ENCODE peak calls at places on chromosome 12, in eight cellular contexts. C, H, K, F, Y, M, I and D are unnamed samples.
A peak's percentile ranks its signal among the peaks of the same experiment; 100 is the strongest.

GRCh38 chr12:121980892-121981272 is 40.8 kb upstream of the BCL7A start:
- DNase-seq in F (no peak), C (no peak), I (no peak), Y (no peak), K (no peak), H (no peak), M (no peak), D (no peak)

GRCh38 chr12:53277981-53278380 is 9.9 kb downstream of the ESPL1 start:
- DNase-seq in I (no peak), M (no peak), H (no peak), F (no peak), C (no peak), K (no peak), Y (no peak), D (no peak)

GRCh38 chr12:76631741-76632140 is 72.2 kb upstream of the OSBPL8 start:
- DNase-seq in H (no peak), I (no peak), F (no peak), C (no peak), K (no peak), M (no peak), Y (no peak), D (peak; percentile 18)

GRCh38 chr12:51821423-51822260 is 26.9 kb downstream of the FIGNL2 start:
- DNase-seq in Y (no peak), H (no peak), M (no peak), F (no peak), C (no peak), K (no peak), I (no peak), D (no peak)

GRCh38 chr12:85527192-85527591 is 247.2 kb downstream of the ALX1 start:
- DNase-seq in K (no peak), Y (no peak), M (no peak), C (no peak), H (peak; percentile 55), I (no peak), F (no peak), D (no peak)

GRCh38 chr12:54749191-54749818 is 101.1 kb upstream of the DCD start:
- DNase-seq in K (peak; percentile 61), C (no peak), Y (peak; percentile 6), M (peak; percentile 24), I (peak; percentile 27), F (peak; percentile 73), H (peak; percentile 60), D (peak; percentile 58)

GRCh38 chr12:6828671-6829531 is 694 bp downstream of the P3H3 start:
- DNase-seq in Y (peak; percentile 22), C (no peak), F (peak; percentile 71), I (no peak), H (no peak), K (peak; percentile 73), M (peak; percentile 70), D (peak; percentile 22)

GRCh38 chr12:130214686-130215370 is 52.6 kb downstream of the FZD10 start:
- DNase-seq in H (no peak), I (no peak), M (no peak), C (no peak), K (no peak), Y (no peak), F (no peak), D (no peak)

GRCh38 chr12:7026854-7027253 is 8.6 kb upstream of the LPCAT3 start:
- DNase-seq in M (no peak), C (no peak), Y (no peak), I (no peak), F (no peak), H (no peak), K (no peak), D (no peak)